ENCODE peak calls at places on chromosomes 16 and 17, in five cellular contexts. I is cardiac fibroblast; R is stimulated activated CD8-positive, alpha-beta memory T cell treated with anti-CD3 and anti-CD28 coated beads, Interleukin-4, amount 100 ng/mL, for 4 hours; Y is spleen; K is astrocyte. O is an unnamed sample.
A peak's percentile ranks its signal among the peaks of the same experiment; 100 is the strongest.

GRCh38 chr16:57623251-57624043 is 5.0 kb upstream of the ADGRG1 start:
- DNase-seq in I (peak; percentile 85), R (no peak), Y (peak; percentile 59), K (peak; percentile 58), O (peak; percentile 71)

GRCh38 chr17:12318614-12319266 is 298.1 kb downstream of the MAP2K4 start:
- DNase-seq in I (no peak), R (no peak), Y (no peak), K (no peak), O (peak; percentile 21)

GRCh38 chr17:82940226-82941020 is 100.6 kb upstream of the ZNF750 start:
- DNase-seq in I (no peak), R (no peak), Y (peak; percentile 42), K (no peak), O (no peak)

GRCh38 chr17:38660097-38661026 is 14.4 kb downstream of the EPOP start:
- DNase-seq in I (no peak), R (no peak), Y (no peak), K (no peak), O (no peak)

GRCh38 chr17:82914375-82914774 is 74.6 kb upstream of the ZNF750 start:
- DNase-seq in I (peak; percentile 23), R (no peak), Y (no peak), K (no peak), O (no peak)

GRCh38 chr16:31327675-31328225 is 27.2 kb upstream of the ITGAX start:
- DNase-seq in I (no peak), R (no peak), Y (no peak), K (no peak), O (no peak)

GRCh38 chr16:46853713-46854443 is 22.9 kb upstream of the C16orf87 start:
- DNase-seq in I (peak; percentile 82), R (peak; percentile 11), Y (peak; percentile 89), K (peak; percentile 32), O (peak; percentile 74)

GRCh38 chr16:74099530-74099929 is 197.1 kb upstream of the PSMD7 start:
- DNase-seq in I (no peak), R (no peak), Y (no peak), K (no peak), O (no peak)

GRCh38 chr16:68236804-68237242 is 896 bp upstream of the ESRP2 start:
- DNase-seq in I (no peak), R (no peak), Y (no peak), K (no peak), O (no peak)

GRCh38 chr17:68733241-68734176 is 132.3 kb upstream of the FAM20A start:
- DNase-seq in I (peak; percentile 91), R (no peak), Y (no peak), K (peak; percentile 58), O (peak; percentile 71)

GRCh38 chr17:35605753-35606152 is 18.6 kb downstream of the AP2B1 start:
- DNase-seq in I (no peak), R (no peak), Y (no peak), K (peak; percentile 36), O (no peak)

GRCh38 chr16:380837-381787 is 666 bp downstream of the PGAP6 start:
- DNase-seq in I (no peak), R (no peak), Y (peak; percentile 92), K (no peak), O (no peak)

GRCh38 chr17:79942011-79942405 is 93.7 kb downstream of the TBC1D16 start:
- DNase-seq in I (no peak), R (no peak), Y (peak; percentile 57), K (no peak), O (no peak)